ENCODE peak calls at places on chromosomes 1 and 21, in seven cellular contexts. D, N, C, S, K, X and Y are unnamed samples.

GRCh38 chr1:6435547-6435946 is 11.0 kb downstream of the ESPN start:
- DNase-seq in C (no peak), K (no peak), N (no peak), X (no peak), S (no peak), D (no peak), Y (no peak)

GRCh38 chr21:16573581-16573980 is 843.8 kb downstream of the USP25 start:
- DNase-seq in D (no peak), K (peak), C (no peak), N (no peak), X (peak), S (peak), Y (no peak)

GRCh38 chr1:157482717-157483116 is 69.6 kb downstream of the FCRL5 start:
- DNase-seq in S (no peak), X (no peak), C (no peak), N (no peak), K (no peak), D (no peak), Y (no peak)

GRCh38 chr1:106465666-106466065 is 590.8 kb upstream of the PRMT6 start:
- DNase-seq in S (no peak), N (no peak), X (peak), K (no peak), D (no peak), C (no peak), Y (no peak)

GRCh38 chr1:247338723-247339270 is 7.1 kb upstream of the ZNF496 start:
- DNase-seq in K (no peak), D (no peak), C (no peak), S (no peak), X (peak), N (no peak), Y (no peak)

GRCh38 chr1:89928506-89928905 is 66.4 kb upstream of the ZNF326 start:
- DNase-seq in K (no peak), X (no peak), N (no peak), D (no peak), S (no peak), C (no peak), Y (no peak)

GRCh38 chr1:154115180-154115579 is 39.7 kb downstream of the NUP210L start:
- DNase-seq in D (no peak), X (no peak), N (no peak), K (peak), S (peak), C (no peak), Y (no peak)

GRCh38 chr21:44092201-44092600 is 15.0 kb upstream of the PWP2 start:
- DNase-seq in K (no peak), C (no peak), D (no peak), S (no peak), X (no peak), N (peak), Y (no peak)

GRCh38 chr1:156025873-156026272 is 5.1 kb upstream of the SSR2 start:
- DNase-seq in K (peak), S (peak), N (no peak), D (peak), C (no peak), X (peak), Y (no peak)

GRCh38 chr1:66258404-66259105 is 275.4 kb upstream of the SGIP1 start:
- DNase-seq in N (no peak), K (no peak), C (no peak), D (peak), X (peak), S (no peak), Y (no peak)

GRCh38 chr1:912740-913301 is 10.9 kb upstream of the SAMD11 start:
- DNase-seq in C (no peak), N (no peak), D (peak), S (no peak), X (peak), K (peak), Y (no peak)

GRCh38 chr1:156571959-156572662 is at the start of gene IQGAP3:
- DNase-seq in C (peak), D (peak), X (peak), K (peak), S (peak), N (peak), Y (peak)

GRCh38 chr1:175842545-175842944 is 99.2 kb upstream of the TNR start:
- DNase-seq in K (no peak), D (no peak), C (no peak), X (no peak), S (no peak), N (no peak), Y (no peak)

GRCh38 chr1:99445486-99445885 is 181.2 kb downstream of the PLPPR4 start:
- DNase-seq in D (no peak), K (peak), N (no peak), C (no peak), S (peak), X (peak), Y (no peak)

GRCh38 chr1:24591781-24592180 is 35.9 kb downstream of the NCMAP start:
- DNase-seq in S (no peak), C (no peak), X (no peak), K (no peak), D (no peak), N (no peak), Y (no peak)

GRCh38 chr1:178142806-178143205 is 48.9 kb downstream of the RASAL2 start:
- DNase-seq in C (no peak), N (no peak), K (no peak), S (no peak), D (no peak), X (no peak), Y (no peak)

GRCh38 chr1:34164510-34165381 is at the start of gene CSMD2:
- DNase-seq in K (peak), S (peak), X (peak), N (no peak), C (peak), D (no peak), Y (no peak)

GRCh38 chr1:161069731-161070270 is at the start of gene ARHGAP30:
- DNase-seq in C (peak), N (no peak), K (no peak), S (no peak), D (peak), X (no peak), Y (peak)

GRCh38 chr1:94966033-94966432 is 39.1 kb upstream of the CNN3 start:
- DNase-seq in D (no peak), N (no peak), K (no peak), C (no peak), X (no peak), S (no peak), Y (no peak)

GRCh38 chr1:205074513-205074912 is 9.7 kb downstream of the TMEM81 start:
- DNase-seq in K (no peak), N (no peak), S (no peak), C (no peak), D (no peak), X (no peak), Y (no peak)

GRCh38 chr21:35483267-35483666 is 434.2 kb upstream of the RUNX1 start:
- DNase-seq in K (peak), X (no peak), C (no peak), D (no peak), S (no peak), N (no peak), Y (no peak)

GRCh38 chr1:240170245-240170644 is 78.6 kb downstream of the FMN2 start:
- DNase-seq in S (no peak), C (no peak), X (no peak), K (no peak), N (no peak), D (no peak), Y (no peak)

GRCh38 chr21:33945652-33946270 is 30.2 kb upstream of the ATP5PO start:
- DNase-seq in X (no peak), N (no peak), D (no peak), K (no peak), S (no peak), C (no peak), Y (no peak)

GRCh38 chr1:205782627-205783470 is 7.6 kb upstream of the RAB29 start:
- DNase-seq in S (no peak), D (peak), N (no peak), K (no peak), X (no peak), C (no peak), Y (no peak)

GRCh38 chr1:87686137-87686490 is 357.4 kb downstream of the LMO4 start:
- DNase-seq in X (no peak), N (no peak), C (no peak), S (no peak), K (no peak), D (no peak), Y (no peak)

GRCh38 chr21:27590271-27590670 is 623.4 kb upstream of the ADAMTS5 start:
- DNase-seq in N (no peak), C (no peak), K (peak), X (peak), D (no peak), S (no peak), Y (no peak)

GRCh38 chr1:239819756-239820155 is 271.9 kb upstream of the FMN2 start:
- DNase-seq in N (no peak), S (no peak), K (no peak), D (no peak), C (no peak), X (no peak), Y (no peak)

GRCh38 chr21:19122371-19122770 is 718.8 kb upstream of the TMPRSS15 start:
- DNase-seq in N (no peak), S (no peak), D (no peak), X (no peak), K (no peak), C (no peak), Y (no peak)

GRCh38 chr1:200302893-200303250 is 107.0 kb downstream of the ZNF281 start:
- DNase-seq in C (peak), X (peak), N (no peak), S (peak), D (peak), K (peak), Y (no peak)

GRCh38 chr1:8473121-8473891 is 155.4 kb downstream of the SLC45A1 start:
- DNase-seq in K (no peak), N (no peak), C (no peak), X (no peak), D (no peak), S (no peak), Y (no peak)

GRCh38 chr21:45219517-45219916 is 68.2 kb downstream of the POFUT2 start:
- DNase-seq in D (no peak), K (peak), C (no peak), N (no peak), X (no peak), S (no peak), Y (no peak)

GRCh38 chr21:26154776-26155175 is 15.8 kb downstream of the APP start:
- DNase-seq in N (no peak), X (no peak), C (no peak), D (no peak), S (no peak), K (no peak), Y (no peak)

GRCh38 chr1:244778356-244778755 is 57.1 kb upstream of the COX20 start:
- DNase-seq in D (no peak), K (peak), S (peak), N (no peak), C (no peak), X (peak), Y (no peak)

GRCh38 chr1:204155881-204156280 is 4.0 kb upstream of the ETNK2 start:
- DNase-seq in K (no peak), D (no peak), X (no peak), N (no peak), C (no peak), S (no peak), Y (no peak)

DNA sequence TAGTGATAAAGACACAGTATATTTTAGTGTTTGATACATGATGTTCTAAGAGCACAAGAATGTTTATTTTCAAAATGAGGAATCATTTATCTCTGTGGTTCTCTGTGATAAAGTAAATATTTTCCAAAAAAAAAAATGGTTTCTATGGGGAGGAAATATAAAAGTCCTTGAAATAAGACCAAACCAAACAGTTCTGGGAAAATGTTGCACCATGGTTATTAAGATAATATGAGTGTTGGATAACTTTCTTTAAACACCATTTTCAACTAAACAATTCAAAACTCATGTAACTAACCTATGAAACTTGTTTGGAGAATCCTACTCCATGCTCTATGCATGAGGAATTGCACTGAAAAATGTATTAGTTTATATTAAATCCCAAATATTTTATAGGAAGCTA is 184.6 kb downstream of the KCNT2 start:
- DNase-seq in X (no peak), D (no peak), N (no peak), K (peak), C (no peak), S (peak), Y (no peak)
- H3K27ac ChIP-seq in X (no peak), D (no peak), N (no peak), K (no peak), C (no peak), S (no peak), Y (no peak)

GRCh38 chr1:27137022-27137542 is 17.8 kb downstream of the SLC9A1 start:
- DNase-seq in N (no peak), S (no peak), K (no peak), D (no peak), C (no peak), X (peak), Y (no peak)

GRCh38 chr1:27137544-27138075 is 17.3 kb downstream of the SLC9A1 start:
- DNase-seq in C (no peak), S (no peak), K (no peak), N (no peak), X (peak), D (peak), Y (no peak)

GRCh38 chr1:27133990-27134389 is 20.9 kb downstream of the SLC9A1 start:
- DNase-seq in D (no peak), X (no peak), K (peak), N (no peak), S (no peak), C (no peak), Y (no peak)

GRCh38 chr1:27138368-27138767 is 16.6 kb downstream of the SLC9A1 start:
- DNase-seq in X (no peak), D (peak), C (no peak), K (no peak), N (no peak), S (no peak), Y (no peak)

DNA sequence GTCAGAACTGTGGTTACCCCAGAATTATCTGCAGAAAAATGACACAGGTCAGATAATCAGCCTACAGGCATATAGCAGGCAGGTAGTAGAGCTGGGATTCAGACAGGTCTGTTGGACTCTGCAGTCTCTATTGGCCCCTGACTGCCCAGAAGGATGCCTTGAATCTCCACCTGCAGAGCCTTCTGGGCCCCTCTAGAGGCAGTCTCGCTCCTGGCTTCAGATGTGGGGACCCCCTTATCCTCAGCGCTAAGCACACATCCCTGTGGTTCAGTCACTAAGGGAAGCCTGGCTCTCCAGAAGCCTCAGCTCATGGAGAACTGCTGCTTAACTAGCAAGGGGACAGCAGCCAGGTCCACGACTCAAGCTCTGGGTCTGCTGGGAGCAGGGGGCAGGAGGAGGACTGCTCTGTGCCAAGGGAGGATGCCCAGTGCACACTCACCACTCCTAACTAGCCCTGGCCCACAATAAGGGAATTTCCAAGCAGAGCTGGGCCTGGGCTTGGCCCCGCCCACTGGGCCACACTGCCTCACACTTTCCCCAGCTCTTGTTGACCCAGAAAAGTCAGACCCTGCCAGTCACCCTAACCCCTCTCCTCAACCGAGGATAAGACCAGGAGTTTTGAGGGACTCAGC is 18.9 kb downstream of the SLC9A1 start:
- DNase-seq in N (no peak), X (peak), S (no peak), D (no peak), K (no peak), C (no peak), Y (no peak)
- H3K27ac ChIP-seq in N (no peak), X (no peak), S (no peak), D (no peak), K (no peak), C (peak), Y (no peak)

GRCh38 chr21:37155216-37155615 is 82.2 kb downstream of the TTC3 start:
- DNase-seq in X (no peak), C (no peak), D (no peak), S (no peak), N (peak), K (no peak), Y (no peak)

GRCh38 chr21:37159053-37159776 is 86.2 kb downstream of the TTC3 start:
- DNase-seq in K (no peak), C (no peak), S (peak), N (no peak), X (no peak), D (no peak), Y (no peak)

GRCh38 chr21:37159949-37160348 is 86.9 kb downstream of the TTC3 start:
- DNase-seq in X (no peak), S (no peak), C (no peak), N (no peak), D (no peak), K (no peak), Y (no peak)

GRCh38 chr21:37153935-37154350 is 80.9 kb downstream of the TTC3 start:
- DNase-seq in K (peak), D (no peak), S (no peak), C (no peak), N (peak), X (no peak), Y (peak)

DNA sequence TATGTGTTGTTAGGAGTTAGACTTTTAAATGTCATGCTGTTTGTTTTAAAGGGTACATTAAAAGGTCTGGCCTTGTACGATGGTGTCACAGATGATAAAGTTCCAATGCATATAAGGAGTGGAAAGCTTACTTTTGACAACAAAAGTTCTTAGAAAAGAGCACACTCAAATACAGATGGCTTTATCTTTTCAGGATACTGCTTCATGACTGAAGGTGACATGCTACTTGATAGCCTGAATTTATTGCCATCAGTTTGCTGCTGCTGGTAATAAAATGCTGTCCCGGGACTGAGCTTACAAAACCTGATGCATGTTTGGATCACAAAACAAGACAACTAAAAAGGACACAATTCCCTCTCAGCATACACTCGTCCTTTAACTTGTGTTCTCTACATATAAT is 84.9 kb downstream of the TTC3 start:
- DNase-seq in K (no peak), X (no peak), C (no peak), N (no peak), D (no peak), S (no peak), Y (no peak)
- H3K27ac ChIP-seq in K (no peak), X (no peak), C (no peak), N (no peak), D (no peak), S (no peak), Y (no peak)

DNA sequence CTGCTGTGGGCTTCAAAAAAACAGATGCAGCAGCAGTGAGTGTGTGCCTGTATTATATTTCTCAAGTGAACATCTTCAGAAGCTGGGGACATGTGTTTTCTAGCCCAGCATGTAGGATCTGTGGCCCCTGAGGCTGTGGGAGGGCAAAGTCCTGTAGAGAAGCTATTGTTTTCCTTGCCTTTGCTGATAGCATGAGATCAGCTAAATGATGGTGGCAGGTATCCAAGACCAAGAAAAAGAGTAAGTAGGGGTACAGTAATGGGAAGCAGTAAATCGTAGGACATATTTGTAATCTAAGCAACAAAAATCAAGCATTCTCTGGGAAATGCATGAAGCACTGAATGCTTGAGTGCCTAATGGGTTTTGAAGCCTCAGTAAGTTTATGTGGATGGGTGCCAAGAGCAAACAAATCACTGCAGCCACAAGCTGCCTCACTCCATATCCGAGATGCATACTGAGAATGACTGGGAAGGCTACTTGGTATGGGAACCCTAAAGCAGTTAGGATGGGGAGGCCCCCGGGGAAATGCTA is 98.3 kb downstream of the CD58 start:
- DNase-seq in D (peak), K (peak), N (no peak), C (no peak), X (no peak), S (no peak), Y (no peak)
- H3K27ac ChIP-seq in D (no peak), K (no peak), N (no peak), C (no peak), X (no peak), S (no peak), Y (no peak)

GRCh38 chr1:110465814-110466380 is 14.9 kb downstream of the PROK1 start:
- DNase-seq in N (no peak), C (no peak), S (no peak), D (no peak), K (no peak), X (no peak), Y (no peak)
- H3K27ac ChIP-seq in N (no peak), C (no peak), S (no peak), D (no peak), K (no peak), X (no peak), Y (no peak)

GRCh38 chr1:30947212-30947611 is 38.7 kb upstream of the SDC3 start:
- DNase-seq in X (no peak), D (no peak), S (no peak), K (no peak), N (no peak), C (no peak), Y (no peak)
- H3K27ac ChIP-seq in X (no peak), D (no peak), S (no peak), K (peak), N (no peak), C (no peak), Y (no peak)

GRCh38 chr1:32757213-32757895 is 54.8 kb upstream of the SYNC start:
- DNase-seq in C (no peak), X (no peak), N (no peak), D (no peak), K (no peak), S (no peak), Y (no peak)
- H3K27ac ChIP-seq in C (no peak), X (no peak), N (peak), D (peak), K (no peak), S (no peak), Y (no peak)

DNA sequence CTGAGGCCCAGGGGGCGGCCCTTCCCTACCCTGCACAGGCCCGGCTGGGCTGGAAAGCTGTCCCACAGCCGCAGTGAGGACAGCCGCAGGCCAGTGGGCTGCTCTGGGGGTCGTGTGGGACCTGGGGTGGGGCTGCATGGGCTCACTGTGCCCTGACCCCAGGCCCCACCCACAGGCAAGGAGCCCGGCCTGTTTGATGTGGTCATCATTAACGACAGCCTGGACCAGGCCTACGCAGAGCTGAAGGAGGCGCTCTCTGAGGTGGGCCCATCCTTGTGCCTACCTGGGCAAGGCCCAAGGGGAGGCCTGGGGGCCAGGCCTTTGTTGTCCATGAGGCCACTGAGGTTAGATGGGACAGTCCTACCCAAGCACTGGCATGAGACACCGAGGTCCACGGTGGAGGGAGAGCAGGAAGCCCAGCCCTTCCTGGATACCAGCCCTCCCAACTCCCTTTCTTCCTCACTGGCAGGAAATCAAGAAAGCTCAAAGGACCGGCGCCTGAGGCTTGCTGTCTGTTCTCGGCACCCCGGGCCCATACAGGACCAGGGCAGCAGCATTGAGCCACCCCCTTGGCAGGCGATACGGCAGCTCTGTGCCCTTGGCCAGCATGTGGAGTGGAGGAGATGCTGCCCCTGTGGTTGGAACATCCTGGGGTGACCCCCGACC is 1.4 kb upstream of the GJC2 start:
- DNase-seq in C (no peak), S (no peak), N (no peak), X (no peak), K (peak), D (no peak), Y (peak)
- H3K27ac ChIP-seq in C (peak), S (peak), N (peak), X (no peak), K (no peak), D (peak), Y (peak)